ENCODE peak calls at places on chromosomes 11 and 22, in four cellular contexts. U, O, A and W are unnamed samples.

GRCh38 chr11:64676253-64676615 is 46.8 kb downstream of the NRXN2 start:
- DNase-seq in U (no peak), O (no peak), A (no peak), W (no peak)

GRCh38 chr22:22462813-22463567 is 45.6 kb downstream of the ZNF280B start:
- DNase-seq in U (no peak), O (peak; percentile 21), A (peak; percentile 19), W (no peak)

GRCh38 chr11:3859373-3859881 is 4.0 kb downstream of the STIM1 start:
- DNase-seq in U (no peak), O (no peak), A (peak; percentile 25), W (no peak)

GRCh38 chr11:126061707-126062678 is 673 bp downstream of the CDON start:
- DNase-seq in U (peak; percentile 18), O (peak; percentile 61), A (peak; percentile 89), W (peak; percentile 81)

GRCh38 chr22:22691716-22692701 is 47.6 kb downstream of the GGTLC2 start:
- DNase-seq in U (no peak), O (peak; percentile 66), A (no peak), W (no peak)

GRCh38 chr11:110962907-110963306 is 250.7 kb upstream of the ARHGAP20 start:
- DNase-seq in U (no peak), O (no peak), A (no peak), W (no peak)

GRCh38 chr11:2265854-2266585 is 4.4 kb downstream of the ASCL2 start:
- DNase-seq in U (no peak), O (no peak), A (no peak), W (no peak)

GRCh38 chr22:29758959-29759358 is 7.8 kb downstream of the ZMAT5 start:
- DNase-seq in U (no peak), O (no peak), A (no peak), W (no peak)

GRCh38 chr22:32823024-32823730 is 21.7 kb downstream of the TIMP3 start:
- DNase-seq in U (no peak), O (peak; percentile 40), A (peak; percentile 91), W (peak; percentile 66)

GRCh38 chr22:40512426-40513136 is 123.9 kb downstream of the MRTFA start:
- DNase-seq in U (no peak), O (peak; percentile 99), A (peak; percentile 62), W (no peak)

GRCh38 chr11:120738516-120739046 is 227.0 kb downstream of the GRIK4 start:
- DNase-seq in U (no peak), O (no peak), A (no peak), W (no peak)

GRCh38 chr22:36339171-36340065 is 48.3 kb downstream of the MYH9 start:
- DNase-seq in U (no peak), O (no peak), A (no peak), W (no peak)

GRCh38 chr11:119207607-119208006 is 1.5 kb downstream of the CBL start:
- DNase-seq in U (no peak), O (no peak), A (no peak), W (no peak)

GRCh38 chr11:125167292-125167953 is 2.9 kb downstream of the PKNOX2 start:
- DNase-seq in U (no peak), O (no peak), A (peak; percentile 75), W (no peak)

GRCh38 chr22:48394787-48395620 is 1432.7 kb downstream of the BRD1 start:
- DNase-seq in U (no peak), O (no peak), A (no peak), W (no peak)

GRCh38 chr22:22210375-22210774 is 34.2 kb upstream of the VPREB1 start:
- DNase-seq in U (no peak), O (peak; percentile 79), A (no peak), W (no peak)

GRCh38 chr11:123057604-123058305 is 4.2 kb downstream of the HSPA8 start:
- DNase-seq in U (no peak), O (no peak), A (no peak), W (no peak)

GRCh38 chr11:12174145-12175143 is 64.1 kb downstream of the MICAL2 start:
- DNase-seq in U (no peak), O (peak; percentile 53), A (no peak), W (no peak)

GRCh38 chr11:104602643-104603042 is 295.6 kb downstream of the CASP12 start:
- DNase-seq in U (no peak), O (no peak), A (no peak), W (no peak)

GRCh38 chr22:22887621-22888503 is at the start of gene IGLL5:
- DNase-seq in U (no peak), O (no peak), A (no peak), W (no peak)

GRCh38 chr11:2518983-2519340 is 74.2 kb downstream of the KCNQ1 start:
- DNase-seq in U (no peak), O (no peak), A (no peak), W (no peak)

GRCh38 chr22:45212992-45213751 is 27.5 kb downstream of the KIAA0930 start:
- DNase-seq in U (no peak), O (peak; percentile 39), A (no peak), W (no peak)

GRCh38 chr22:36010913-36011312 is 17.7 kb downstream of the RBFOX2 start:
- DNase-seq in U (no peak), O (peak; percentile 34), A (no peak), W (no peak)

GRCh38 chr11:86818466-86819282 is 18.3 kb downstream of the PRSS23 start:
- DNase-seq in U (no peak), O (peak; percentile 75), A (peak; percentile 83), W (peak; percentile 82)

GRCh38 chr11:68406318-68407313 is 53.9 kb upstream of the PPP6R3 start:
- DNase-seq in U (no peak), O (no peak), A (no peak), W (no peak)

GRCh38 chr11:126035718-126036117 is 26.9 kb downstream of the CDON start:
- DNase-seq in U (no peak), O (no peak), A (no peak), W (no peak)

GRCh38 chr11:74460481-74461154 is 6.7 kb downstream of the KCNE3 start:
- DNase-seq in U (no peak), O (peak; percentile 20), A (no peak), W (no peak)

GRCh38 chr22:37982938-37983859 is 1.2 kb downstream of the SOX10 start:
- DNase-seq in U (no peak), O (no peak), A (peak; percentile 77), W (no peak)

GRCh38 chr22:24580276-24580675 is 12.6 kb downstream of the LRRC75B start:
- DNase-seq in U (no peak), O (peak; percentile 43), A (no peak), W (no peak)